ENCODE peak calls at places on chromosomes 11 and 22, in four cellular contexts. W is BE2C; K is naive thymus-derived CD4-positive, alpha-beta T cell; S is NCI-H187. X is an unnamed sample.

GRCh38 chr11:11691296-11692141 is 69.7 kb upstream of the GALNT18 start:
- DNase-seq in W (no peak), K (no peak), S (peak), X (no peak)

GRCh38 chr11:121372028-121372427 is 79.5 kb downstream of the SC5D start:
- DNase-seq in W (no peak), K (no peak), S (no peak), X (no peak)

GRCh38 chr11:28704801-28705200 is 596.6 kb downstream of the METTL15 start:
- DNase-seq in W (no peak), K (no peak), S (no peak), X (no peak)

GRCh38 chr22:28103596-28103995 is 184.5 kb upstream of the PITPNB start:
- DNase-seq in W (no peak), K (no peak), S (no peak), X (no peak)

GRCh38 chr11:92380882-92381281 is 156.3 kb downstream of the FAT3 start:
- DNase-seq in W (no peak), K (no peak), S (no peak), X (no peak)

GRCh38 chr11:61603667-61604066 is 22.8 kb upstream of the SYT7 start:
- DNase-seq in W (no peak), K (no peak), S (no peak), X (no peak)

GRCh38 chr11:64777449-64778222 is 706 bp downstream of the SF1 start:
- DNase-seq in W (peak), K (peak), S (peak), X (peak)

GRCh38 chr11:94067010-94067409 is 45.9 kb downstream of the HEPHL1 start:
- DNase-seq in W (no peak), K (no peak), S (no peak), X (no peak)

X was measured in memory B cell.